ENCODE peak calls at places on chromosome 13, in five cellular contexts. One of them, this sample, is unnamed. For H3K4me1, the result is how much of the 10 kb centered on the place peaks cover.

GRCh38 chr13:69199664-69200063 is 908.0 kb upstream of the ATXN8OS start:
- DNase-seq in IMR-90: no peak
- DNase-seq in astrocyte: no peak
- DNase-seq in mesenchymal stem cell: no peak
- DNase-seq in heart right ventricle: no peak
- DNase-seq in this sample: no peak

GRCh38 chr13:114282143-114282685 is 813 bp downstream of the UPF3A start:
- DNase-seq in astrocyte: no peak
- DNase-seq in IMR-90: peak
- DNase-seq in heart right ventricle: peak
- DNase-seq in mesenchymal stem cell: peak
- DNase-seq in this sample: peak

GRCh38 chr13:95438297-95438696 is 114.2 kb upstream of the CLDN10 start:
- DNase-seq in astrocyte: no peak
- DNase-seq in heart right ventricle: no peak
- DNase-seq in IMR-90: no peak
- DNase-seq in mesenchymal stem cell: peak
- DNase-seq in this sample: no peak

GRCh38 chr13:29543230-29544215 is 52.0 kb downstream of the SLC7A1 start:
- DNase-seq in astrocyte: peak
- DNase-seq in mesenchymal stem cell: peak
- DNase-seq in IMR-90: peak
- DNase-seq in heart right ventricle: no peak
- DNase-seq in this sample: peak

GRCh38 chr13:57813641-57814040 is 182.1 kb downstream of the PCDH17 start:
- DNase-seq in astrocyte: peak
- DNase-seq in IMR-90: no peak
- DNase-seq in heart right ventricle: no peak
- DNase-seq in mesenchymal stem cell: no peak
- DNase-seq in this sample: no peak

GRCh38 chr13:41085961-41086360 is 24.7 kb downstream of the WBP4 start:
- DNase-seq in IMR-90: no peak
- DNase-seq in astrocyte: no peak
- DNase-seq in heart right ventricle: no peak
- DNase-seq in mesenchymal stem cell: no peak
- DNase-seq in this sample: peak

GRCh38 chr13:78604782-78605611 is 1.6 kb upstream of the POU4F1 start:
- DNase-seq in astrocyte: no peak
- DNase-seq in mesenchymal stem cell: no peak
- DNase-seq in heart right ventricle: no peak
- DNase-seq in IMR-90: peak
- DNase-seq in this sample: peak

GRCh38 chr13:93865235-93865634 is 614.2 kb downstream of the DCT start:
- DNase-seq in astrocyte: no peak
- DNase-seq in mesenchymal stem cell: no peak
- DNase-seq in IMR-90: no peak
- DNase-seq in heart right ventricle: no peak
- DNase-seq in this sample: no peak

GRCh38 chr13:104898484-104898883 is 1637.0 kb downstream of the EFNB2 start:
- DNase-seq in mesenchymal stem cell: no peak
- DNase-seq in heart right ventricle: no peak
- DNase-seq in IMR-90: no peak
- DNase-seq in astrocyte: no peak
- DNase-seq in this sample: no peak

GRCh38 chr13:32503727-32504126 is 34.9 kb downstream of the N4BP2L2 start:
- DNase-seq in IMR-90: no peak
- DNase-seq in mesenchymal stem cell: no peak
- DNase-seq in astrocyte: no peak
- DNase-seq in heart right ventricle: no peak
- DNase-seq in this sample: no peak

GRCh38 chr13:60572003-60572792 is 175.2 kb downstream of the TDRD3 start:
- DNase-seq in mesenchymal stem cell: peak
- DNase-seq in astrocyte: peak
- DNase-seq in IMR-90: peak
- DNase-seq in heart right ventricle: no peak
- DNase-seq in this sample: no peak

GRCh38 chr13:31377946-31378345 is 178.2 kb downstream of the B3GLCT start:
- DNase-seq in mesenchymal stem cell: no peak
- DNase-seq in IMR-90: no peak
- DNase-seq in heart right ventricle: no peak
- DNase-seq in astrocyte: no peak
- DNase-seq in this sample: no peak

GRCh38 chr13:113354831-113355610 is 8.9 kb downstream of the GRTP1 start:
- DNase-seq in mesenchymal stem cell: no peak
- DNase-seq in astrocyte: no peak
- DNase-seq in IMR-90: no peak
- DNase-seq in heart right ventricle: no peak
- DNase-seq in this sample: no peak

GRCh38 chr13:63184693-63185092 is 1769.0 kb upstream of the PCDH20 start:
- DNase-seq in mesenchymal stem cell: peak
- DNase-seq in astrocyte: peak
- DNase-seq in heart right ventricle: no peak
- DNase-seq in IMR-90: peak
- DNase-seq in this sample: peak

GRCh38 chr13:70171151-70171550 is 62.9 kb upstream of the KLHL1 start:
- DNase-seq in IMR-90: no peak
- DNase-seq in heart right ventricle: no peak
- DNase-seq in mesenchymal stem cell: peak
- DNase-seq in astrocyte: no peak
- DNase-seq in this sample: no peak

GRCh38 chr13:92821324-92821723 is 405.3 kb upstream of the GPC6 start:
- DNase-seq in mesenchymal stem cell: no peak
- DNase-seq in heart right ventricle: no peak
- DNase-seq in IMR-90: no peak
- DNase-seq in astrocyte: no peak
- DNase-seq in this sample: no peak

GRCh38 chr13:50529154-50529882 is 314.2 kb downstream of the DLEU7 start:
- DNase-seq in IMR-90: peak
- DNase-seq in heart right ventricle: peak
- DNase-seq in mesenchymal stem cell: peak
- DNase-seq in astrocyte: peak
- DNase-seq in this sample: peak
- H3K4me3 ChIP-seq in IMR-90: peak
- H3K4me3 ChIP-seq in heart right ventricle: no peak
- H3K4me3 ChIP-seq in mesenchymal stem cell: peak
- H3K4me3 ChIP-seq in astrocyte: peak
- H3K4me3 ChIP-seq in this sample: no peak

GRCh38 chr13:71759506-71760225 is 107.3 kb downstream of the DACH1 start:
- DNase-seq in heart right ventricle: no peak
- DNase-seq in mesenchymal stem cell: no peak
- DNase-seq in IMR-90: no peak
- DNase-seq in astrocyte: peak
- DNase-seq in this sample: peak
- H3K4me1 ChIP-seq in heart right ventricle: under half
- H3K4me1 ChIP-seq in mesenchymal stem cell: under half
- H3K4me1 ChIP-seq in IMR-90: under half
- H3K4me1 ChIP-seq in astrocyte: under half
- H3K4me1 ChIP-seq in this sample: under half

GRCh38 chr13:75762066-75762937 is 126.2 kb downstream of the LMO7 start:
- DNase-seq in mesenchymal stem cell: no peak
- DNase-seq in IMR-90: peak
- DNase-seq in astrocyte: no peak
- DNase-seq in heart right ventricle: no peak
- DNase-seq in this sample: no peak

GRCh38 chr13:75761373-75761772 is 125.2 kb downstream of the LMO7 start:
- DNase-seq in mesenchymal stem cell: no peak
- DNase-seq in heart right ventricle: no peak
- DNase-seq in astrocyte: no peak
- DNase-seq in IMR-90: no peak
- DNase-seq in this sample: no peak

GRCh38 chr13:75759531-75759930 is 123.4 kb downstream of the LMO7 start:
- DNase-seq in IMR-90: no peak
- DNase-seq in heart right ventricle: no peak
- DNase-seq in astrocyte: no peak
- DNase-seq in mesenchymal stem cell: no peak
- DNase-seq in this sample: no peak

GRCh38 chr13:75762967-75763366 is 126.8 kb downstream of the LMO7 start:
- DNase-seq in mesenchymal stem cell: no peak
- DNase-seq in heart right ventricle: no peak
- DNase-seq in astrocyte: no peak
- DNase-seq in IMR-90: no peak
- DNase-seq in this sample: no peak

GRCh38 chr13:75760182-75760981 is 124.3 kb downstream of the LMO7 start:
- DNase-seq in heart right ventricle: peak
- DNase-seq in mesenchymal stem cell: no peak
- DNase-seq in IMR-90: peak
- DNase-seq in astrocyte: peak
- DNase-seq in this sample: no peak
- H3K4me3 ChIP-seq in heart right ventricle: peak
- H3K4me3 ChIP-seq in mesenchymal stem cell: peak
- H3K4me3 ChIP-seq in IMR-90: no peak
- H3K4me3 ChIP-seq in astrocyte: no peak
- H3K4me3 ChIP-seq in this sample: no peak

GRCh38 chr13:97945792-97946419 is 7.6 kb upstream of the IPO5 start:
- DNase-seq in heart right ventricle: no peak
- DNase-seq in IMR-90: peak
- DNase-seq in astrocyte: peak
- DNase-seq in mesenchymal stem cell: no peak
- DNase-seq in this sample: no peak
- H3K4me1 ChIP-seq in heart right ventricle: under half
- H3K4me1 ChIP-seq in IMR-90: under half
- H3K4me1 ChIP-seq in astrocyte: under half
- H3K4me1 ChIP-seq in mesenchymal stem cell: under half
- H3K4me1 ChIP-seq in this sample: under half

GRCh38 chr13:111152836-111153235 is 37.7 kb downstream of the ARHGEF7 start:
- DNase-seq in astrocyte: peak
- DNase-seq in mesenchymal stem cell: no peak
- DNase-seq in heart right ventricle: no peak
- DNase-seq in IMR-90: no peak
- DNase-seq in this sample: no peak
- H3K4me3 ChIP-seq in astrocyte: peak
- H3K4me3 ChIP-seq in mesenchymal stem cell: peak
- H3K4me3 ChIP-seq in heart right ventricle: peak
- H3K4me3 ChIP-seq in IMR-90: peak
- H3K4me3 ChIP-seq in this sample: peak

DNA sequence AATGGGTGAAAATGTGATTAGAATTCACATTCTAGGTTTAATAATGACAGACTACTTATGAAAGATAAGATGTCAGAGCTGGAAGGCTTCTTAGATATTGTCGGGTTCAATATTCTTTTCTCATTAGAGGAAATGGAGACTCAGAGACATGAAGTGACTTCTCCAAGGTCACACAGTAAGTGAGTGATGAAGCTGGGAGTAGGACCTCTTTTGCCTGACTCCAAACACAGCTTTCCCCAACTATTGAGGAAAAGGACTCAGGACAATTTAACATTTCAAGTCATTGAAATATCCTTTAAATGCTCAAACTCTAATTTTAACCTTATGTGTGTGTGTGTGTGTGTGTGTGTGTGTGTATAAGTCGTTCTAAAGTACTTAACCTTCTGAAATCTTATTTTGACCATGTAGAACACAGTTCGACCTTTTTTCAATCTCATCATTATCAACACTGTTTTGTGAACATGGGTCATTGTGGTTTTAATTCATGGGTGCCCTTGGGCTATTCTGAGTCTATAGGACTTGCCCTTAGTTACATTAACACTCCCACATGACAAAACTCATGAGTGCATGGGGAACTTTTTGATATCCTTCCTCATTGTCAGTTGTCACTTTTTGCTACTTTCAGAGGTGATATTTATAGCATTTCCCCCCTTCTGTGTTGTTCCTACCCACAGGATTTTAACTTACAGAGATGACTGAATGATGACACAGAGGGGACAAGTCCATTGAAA is 53.0 kb downstream of the LRCH1 start:
- DNase-seq in mesenchymal stem cell: no peak
- DNase-seq in astrocyte: no peak
- DNase-seq in IMR-90: no peak
- DNase-seq in heart right ventricle: no peak
- DNase-seq in this sample: no peak
- H3K4me1 ChIP-seq in mesenchymal stem cell: under half
- H3K4me1 ChIP-seq in astrocyte: under half
- H3K4me1 ChIP-seq in IMR-90: under half
- H3K4me1 ChIP-seq in heart right ventricle: half or more
- H3K4me1 ChIP-seq in this sample: under half

This sample was measured in HAP-1.